ENCODE peak calls at places on chromosomes 13 and 19, in four cellular contexts. R is NCI-H1417, B is amniotic stem cell, K is anterior cingulate cortex. A is an unnamed sample.

GRCh38 chr13:109256866-109257760 is 529.3 kb downstream of the IRS2 start:
- DNase-seq in R (no peak), B (peak; percentile 82), K (no peak), A (no peak)

GRCh38 chr19:2043864-2044708 is 7.0 kb downstream of the MKNK2 start:
- DNase-seq in R (no peak), B (no peak), K (no peak), A (no peak)

GRCh38 chr19:13277104-13277809 is 127.0 kb downstream of the IER2 start:
- DNase-seq in R (peak; percentile 88), B (peak; percentile 9), K (peak; percentile 39), A (peak; percentile 80)

GRCh38 chr13:109684836-109685602 is 101.4 kb downstream of the IRS2 start:
- DNase-seq in R (no peak), B (no peak), K (no peak), A (no peak)

GRCh38 chr19:21698215-21698614 is 69.2 kb downstream of the ZNF100 start:
- DNase-seq in R (peak; percentile 50), B (no peak), K (no peak), A (peak; percentile 42)

GRCh38 chr19:43534811-43535761 is 2.1 kb downstream of the ZNF575 start:
- DNase-seq in R (no peak), B (no peak), K (peak; percentile 56), A (no peak)

GRCh38 chr13:90562388-90562787 is 785.1 kb upstream of the MIR17HG start:
- DNase-seq in R (peak; percentile 76), B (no peak), K (no peak), A (no peak)

GRCh38 chr19:33329060-33329459 is 26.7 kb upstream of the CEBPA start:
- DNase-seq in R (no peak), B (no peak), K (no peak), A (no peak)

GRCh38 chr13:113534236-113534860 is 43.8 kb upstream of the DCUN1D2 start:
- DNase-seq in R (no peak), B (no peak), K (no peak), A (no peak)

GRCh38 chr13:62293081-62293480 is 877.4 kb upstream of the PCDH20 start:
- DNase-seq in R (peak; percentile 40), B (no peak), K (no peak), A (no peak)

GRCh38 chr13:99071666-99072065 is 93.8 kb upstream of the DOCK9 start:
- DNase-seq in R (no peak), B (no peak), K (no peak), A (no peak)

GRCh38 chr19:17209126-17210036 is 5.8 kb upstream of the USE1 start:
- DNase-seq in R (peak; percentile 12), B (no peak), K (no peak), A (no peak)

GRCh38 chr13:25977216-25977615 is 74.6 kb downstream of the SHISA2 start:
- DNase-seq in R (peak; percentile 74), B (no peak), K (no peak), A (peak; percentile 4)

GRCh38 chr13:41199526-41199925 is 5.2 kb upstream of the KBTBD7 start:
- DNase-seq in R (peak; percentile 55), B (no peak), K (no peak), A (no peak)

GRCh38 chr19:48900477-48901452 is 653 bp downstream of the NUCB1 start:
- DNase-seq in R (no peak), B (no peak), K (no peak), A (peak; percentile 24)

GRCh38 chr13:26062853-26063444 is 11.1 kb upstream of the SHISA2 start:
- DNase-seq in R (peak; percentile 79), B (peak; percentile 59), K (peak; percentile 18), A (peak; percentile 42)

GRCh38 chr19:41870401-41870873 is 6.6 kb upstream of the CD79A start:
- DNase-seq in R (no peak), B (no peak), K (no peak), A (no peak)

GRCh38 chr13:98677398-98677797 is 75.1 kb downstream of the SLC15A1 start:
- DNase-seq in R (no peak), B (no peak), K (no peak), A (no peak)

GRCh38 chr19:2700660-2701360 is 1.7 kb downstream of the GNG7 start:
- DNase-seq in R (peak; percentile 29), B (no peak), K (no peak), A (no peak)

GRCh38 chr19:47240996-47241918 is 10.3 kb upstream of the BBC3 start:
- DNase-seq in R (peak; percentile 91), B (peak; percentile 64), K (peak; percentile 24), A (peak; percentile 91)

GRCh38 chr13:85528578-85529215 is 270.5 kb downstream of the SLITRK6 start:
- DNase-seq in R (no peak), B (peak; percentile 64), K (no peak), A (no peak)

GRCh38 chr13:79197933-79198332 is 208.1 kb downstream of the RBM26 start:
- DNase-seq in R (no peak), B (no peak), K (no peak), A (no peak)

GRCh38 chr19:4062576-4063368 is 3.9 kb downstream of the ZBTB7A start:
- DNase-seq in R (no peak), B (no peak), K (no peak), A (no peak)

GRCh38 chr19:42357290-42357689 is 31.9 kb downstream of the MEGF8 start:
- DNase-seq in R (no peak), B (no peak), K (no peak), A (no peak)

GRCh38 chr19:34960103-34960805 is 3.8 kb downstream of the ZNF792 start:
- DNase-seq in R (no peak), B (no peak), K (no peak), A (no peak)

GRCh38 chr19:41758846-41759245 is 3.5 kb downstream of the CEACAM6 start:
- DNase-seq in R (no peak), B (no peak), K (no peak), A (no peak)

GRCh38 chr19:34365463-34366401 is 736 bp downstream of the GPI start:
- DNase-seq in R (peak; percentile 52), B (peak; percentile 5), K (no peak), A (peak; percentile 22)

GRCh38 chr19:40609561-40610395 is 8.6 kb downstream of the LTBP4 start:
- DNase-seq in R (peak; percentile 76), B (no peak), K (peak; percentile 55), A (peak; percentile 90)

A was measured in RPMI8226.